ENCODE peak calls at places on chromosomes 3 and 15, in six cellular contexts. M is Panc1, X is cardiac muscle cell, W is keratinocyte, R is endodermal cell, D is left lung. J is an unnamed sample.

GRCh38 chr15:44726136-44726535 is 10.2 kb upstream of the TRIM69 start:
- DNase-seq in D (no peak), W (no peak), R (no peak), X (peak; percentile 48), M (no peak), J (no peak)

GRCh38 chr3:102400766-102401165 is 34.0 kb upstream of the ZPLD1 start:
- DNase-seq in M (peak; percentile 18), W (peak; percentile 13), D (no peak), X (peak; percentile 15), R (no peak), J (no peak)

GRCh38 chr3:5188419-5189405 is 1.2 kb downstream of the EDEM1 start:
- DNase-seq in M (no peak), D (peak; percentile 81), W (no peak), X (peak; percentile 49), R (peak; percentile 74), J (peak; percentile 44)

GRCh38 chr3:43996379-43997301 is 245.0 kb upstream of the TOPAZ1 start:
- DNase-seq in W (no peak), M (no peak), D (no peak), X (peak; percentile 29), R (peak; percentile 81), J (no peak)

GRCh38 chr3:128493221-128494151 is 485 bp upstream of the GATA2 start:
- DNase-seq in X (no peak), M (no peak), D (no peak), R (peak; percentile 67), W (no peak), J (no peak)

GRCh38 chr15:33032053-33032452 is 162.5 kb downstream of the FMN1 start:
- DNase-seq in W (no peak), X (no peak), R (no peak), D (no peak), M (no peak), J (no peak)

GRCh38 chr3:128569756-128570155 is 76.8 kb upstream of the GATA2 start:
- DNase-seq in W (no peak), X (no peak), D (no peak), R (peak; percentile 79), M (no peak), J (no peak)

GRCh38 chr3:53114412-53115074 is 15.7 kb downstream of the RFT1 start:
- DNase-seq in W (no peak), R (no peak), D (no peak), M (no peak), X (no peak), J (no peak)

GRCh38 chr3:195446359-195446758 is 3.5 kb upstream of the ACAP2 start:
- DNase-seq in W (no peak), M (no peak), D (no peak), X (no peak), R (peak; percentile 52), J (no peak)

GRCh38 chr15:62895139-62895866 is 147.2 kb upstream of the TPM1 start:
- DNase-seq in M (peak; percentile 51), D (no peak), W (no peak), R (no peak), X (peak; percentile 67), J (no peak)

GRCh38 chr15:98169551-98169950 is 209.0 kb downstream of the ARRDC4 start:
- DNase-seq in X (no peak), W (no peak), R (no peak), D (no peak), M (no peak), J (no peak)

GRCh38 chr15:70438776-70439175 is 324.6 kb downstream of the UACA start:
- DNase-seq in M (no peak), X (no peak), R (no peak), W (no peak), D (no peak), J (no peak)

GRCh38 chr15:40313531-40314398 is 6.0 kb upstream of the PLCB2 start:
- DNase-seq in R (no peak), X (no peak), D (peak; percentile 87), M (no peak), W (no peak), J (peak; percentile 40)

GRCh38 chr3:45549961-45550360 is 44.6 kb upstream of the LIMD1 start:
- DNase-seq in R (no peak), W (no peak), X (no peak), D (no peak), M (no peak), J (no peak)

GRCh38 chr15:40064231-40064894 is 25.4 kb upstream of the SRP14 start:
- DNase-seq in D (peak; percentile 29), R (peak; percentile 87), M (peak; percentile 89), W (no peak), X (peak; percentile 56), J (no peak)

GRCh38 chr3:150771600-150771999 is 8.6 kb upstream of the SIAH2 start:
- DNase-seq in R (no peak), D (no peak), M (no peak), W (no peak), X (no peak), J (no peak)

GRCh38 chr3:119796368-119796767 is 14.5 kb downstream of the NR1I2 start:
- DNase-seq in D (no peak), X (no peak), W (no peak), M (no peak), R (no peak), J (no peak)

GRCh38 chr3:174495231-174495755 is 363.8 kb upstream of the NAALADL2 start:
- DNase-seq in W (no peak), R (no peak), X (no peak), M (no peak), D (no peak), J (no peak)

GRCh38 chr3:38157562-38157961 is 7.8 kb upstream of the OXSR1 start:
- DNase-seq in X (no peak), R (no peak), M (no peak), W (peak; percentile 76), D (no peak), J (no peak)

GRCh38 chr15:60469893-60470641 is 8.9 kb downstream of the ICE2 start:
- DNase-seq in X (peak; percentile 31), M (no peak), D (no peak), R (no peak), W (no peak), J (no peak)

GRCh38 chr3:134002326-134002725 is 27.4 kb downstream of the SLCO2A1 start:
- DNase-seq in M (no peak), D (no peak), X (peak; percentile 14), R (no peak), W (no peak), J (no peak)

GRCh38 chr15:60905587-60905986 is 323.5 kb downstream of the RORA start:
- DNase-seq in X (no peak), W (no peak), M (no peak), R (peak; percentile 73), D (peak; percentile 40), J (peak; percentile 2)

GRCh38 chr15:59005579-59005978 is 18.1 kb downstream of the RNF111 start:
- DNase-seq in W (no peak), X (no peak), R (no peak), M (no peak), D (no peak), J (no peak)

DNA sequence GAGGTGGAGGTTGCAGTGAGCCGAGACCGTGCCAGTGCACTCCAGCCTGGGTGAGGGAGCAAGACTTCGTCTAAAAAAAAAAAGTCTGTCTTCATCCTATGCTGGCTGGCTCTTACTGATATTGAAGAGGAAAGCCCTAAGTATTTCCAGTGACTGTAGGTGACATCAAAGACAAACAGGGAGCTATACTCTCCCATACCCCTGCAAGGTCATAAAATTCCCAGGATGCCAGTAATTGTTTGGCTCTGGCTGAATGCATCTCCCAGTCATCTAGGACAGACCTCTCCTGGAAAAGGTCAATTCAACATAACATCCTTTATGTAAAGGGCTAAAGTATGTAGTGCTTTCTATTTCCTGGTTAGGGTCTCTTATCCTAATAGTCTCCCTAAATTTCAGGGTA is 8.0 kb downstream of the ZBBX start:
- DNase-seq in X (no peak), D (no peak), R (peak; percentile 48), M (no peak), W (no peak), J (no peak)
- TF ChIP-seq CTCF in X (no peak), D (no peak), R (no peak), M (no peak), W (no peak), J (no peak)

GRCh38 chr15:99546436-99547100 is 19.2 kb upstream of the MEF2A start:
- DNase-seq in X (no peak), R (no peak), W (no peak), M (no peak), D (no peak), J (no peak)
- TF ChIP-seq CTCF in X (no peak), R (no peak), W (no peak), M (no peak), D (no peak), J (no peak)

GRCh38 chr3:154953538-154953937 is 126.6 kb upstream of the MME start:
- DNase-seq in X (no peak), D (no peak), M (no peak), W (no peak), R (no peak), J (no peak)

GRCh38 chr3:154955907-154956533 is 124.1 kb upstream of the MME start:
- DNase-seq in X (no peak), D (no peak), W (no peak), R (no peak), M (no peak), J (no peak)

GRCh38 chr3:154952538-154952937 is 127.6 kb upstream of the MME start:
- DNase-seq in W (no peak), X (no peak), D (no peak), M (no peak), R (no peak), J (no peak)

GRCh38 chr3:154956815-154957214 is 123.3 kb upstream of the MME start:
- DNase-seq in D (no peak), R (no peak), M (no peak), W (no peak), X (no peak), J (no peak)

DNA sequence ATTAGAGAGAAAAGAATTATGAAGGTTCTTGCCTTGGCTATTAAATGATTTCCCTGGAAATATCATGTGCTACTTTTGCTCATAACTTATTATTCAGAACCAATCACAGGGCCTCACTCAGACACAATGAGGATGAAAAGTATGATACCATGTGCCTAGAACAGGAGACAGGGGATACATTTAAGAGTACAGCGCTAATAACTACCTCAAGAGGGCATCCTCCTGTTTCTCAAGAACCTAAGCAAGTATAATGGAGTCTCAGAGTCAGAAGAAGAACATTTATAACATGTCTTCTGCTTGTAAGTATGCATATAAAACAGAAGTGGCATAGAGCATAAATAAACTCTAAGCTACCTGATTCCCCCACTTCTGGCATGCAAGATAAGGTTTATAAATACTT is 125.4 kb upstream of the MME start:
- DNase-seq in M (no peak), W (no peak), D (no peak), R (no peak), X (peak; percentile 82), J (no peak)
- TF ChIP-seq CTCF in M (no peak), W (peak; percentile 51), D (peak; percentile 11), R (peak; percentile 78), X (peak; percentile 59), J (no peak)

DNA sequence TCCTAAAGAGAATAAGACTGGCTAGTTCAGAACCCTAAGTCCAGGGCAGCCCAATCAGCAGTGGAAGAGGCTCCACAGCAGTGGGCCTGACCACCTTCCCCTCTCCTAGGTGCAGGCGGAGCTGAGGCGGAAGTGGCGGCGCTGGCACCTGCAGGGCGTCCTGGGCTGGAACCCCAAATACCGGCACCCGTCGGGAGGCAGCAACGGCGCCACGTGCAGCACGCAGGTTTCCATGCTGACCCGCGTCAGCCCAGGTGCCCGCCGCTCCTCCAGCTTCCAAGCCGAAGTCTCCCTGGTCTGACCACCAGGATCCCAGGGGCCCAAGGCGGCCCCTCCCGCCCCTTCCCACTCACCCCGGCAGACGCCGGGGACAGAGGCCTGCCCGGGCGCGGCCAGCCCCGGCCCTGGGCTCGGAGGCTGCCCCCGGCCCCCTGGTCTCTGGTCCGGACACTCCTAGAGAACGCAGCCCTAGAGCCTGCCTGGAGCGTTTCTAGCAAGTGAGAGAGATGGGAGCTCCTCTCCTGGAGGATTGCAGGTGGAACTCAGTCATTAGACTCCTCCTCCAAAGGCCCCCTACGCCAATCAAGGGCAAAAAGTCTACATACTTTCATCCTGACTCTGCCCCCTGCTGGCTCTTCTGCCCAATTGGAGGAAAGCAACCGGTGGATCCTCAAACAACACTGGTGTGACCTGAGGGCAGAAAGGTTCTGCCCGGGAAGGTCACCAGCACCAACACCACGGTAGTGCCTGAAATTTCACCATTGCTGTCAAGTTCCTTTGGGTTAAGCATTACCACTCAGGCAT is 33.7 kb downstream of the VIPR1 start:
- DNase-seq in D (peak; percentile 31), X (peak; percentile 34), R (peak; percentile 90), M (peak; percentile 5), W (no peak), J (peak; percentile 67)
- TF ChIP-seq CTCF in D (peak; percentile 27), X (peak; percentile 57), R (peak; percentile 82), M (peak; percentile 55), W (peak; percentile 58), J (peak; percentile 55)

J was measured in CD8-positive, alpha-beta T cell.